ENCODE peak calls at places on chromosomes 12 and 14, in ten cellular contexts. R is colonic mucosa, D is IMR-90, S is body of pancreas, C is epithelial cell of esophagus, Z is kidney epithelial cell, Q is cardiac fibroblast, O is tibial artery, V is sigmoid colon, E is GM12865. L is an unnamed sample.

GRCh38 chr12:108914031-108914630 is 34.2 kb downstream of the DAO start:
- DNase-seq in Z (no peak), D (no peak), E (no peak), O (peak), V (no peak), Q (peak), R (no peak), S (no peak), C (no peak), L (no peak)

GRCh38 chr12:62625238-62625637 is 158.6 kb downstream of the MON2 start:
- DNase-seq in V (no peak), S (no peak), Z (peak), R (no peak), E (no peak), D (peak), O (no peak), Q (peak), C (no peak), L (no peak)

GRCh38 chr14:90522585-90523191 is 125.9 kb downstream of the CALM1 start:
- DNase-seq in E (no peak), R (no peak), Q (no peak), C (peak), S (no peak), Z (peak), D (no peak), O (peak), V (peak), L (peak)

GRCh38 chr14:66360526-66360925 is 125.6 kb upstream of the CCDC196 start:
- DNase-seq in S (no peak), V (no peak), C (no peak), Z (no peak), E (no peak), Q (no peak), R (no peak), D (no peak), O (no peak), L (no peak)

GRCh38 chr12:51027342-51027835 is 1.2 kb upstream of the SLC11A2 start:
- DNase-seq in V (no peak), O (no peak), Q (no peak), S (no peak), R (no peak), Z (no peak), C (peak), D (no peak), E (no peak), L (no peak)

GRCh38 chr14:23284654-23285529 is 1.0 kb downstream of the HOMEZ start:
- DNase-seq in Z (no peak), R (peak), D (peak), S (no peak), E (peak), Q (peak), C (peak), O (no peak), V (no peak), L (no peak)

GRCh38 chr12:64621257-64621942 is 11.1 kb downstream of the RASSF3 start:
- DNase-seq in S (no peak), C (peak), O (no peak), Q (peak), D (peak), Z (no peak), R (no peak), E (peak), V (no peak), L (no peak)

GRCh38 chr12:93803408-93803807 is 126.2 kb downstream of the CRADD start:
- DNase-seq in C (peak), S (no peak), O (no peak), D (peak), Q (peak), R (no peak), V (no peak), E (no peak), Z (peak), L (no peak)

GRCh38 chr14:56810850-56811595 is 744 bp upstream of the OTX2 start:
- DNase-seq in S (no peak), V (no peak), C (no peak), D (no peak), E (no peak), Z (no peak), R (no peak), O (no peak), Q (no peak), L (no peak)

GRCh38 chr12:113092478-113093408 is 36.2 kb downstream of the DTX1 start:
- DNase-seq in S (no peak), E (peak), C (peak), V (no peak), O (no peak), R (peak), Z (no peak), Q (peak), D (no peak), L (peak)

GRCh38 chr12:90490355-90490754 is 464.6 kb downstream of the CCER1 start:
- DNase-seq in S (no peak), E (no peak), Q (no peak), R (no peak), V (no peak), C (no peak), D (no peak), Z (no peak), O (no peak), L (no peak)

GRCh38 chr12:49824886-49825285 is 3.3 kb downstream of the NCKAP5L start:
- DNase-seq in S (no peak), O (peak), D (peak), E (no peak), R (no peak), C (peak), V (peak), Q (peak), Z (no peak), L (no peak)

GRCh38 chr12:113416091-113416754 is 6.0 kb upstream of the SDSL start:
- DNase-seq in V (no peak), E (no peak), C (no peak), Q (no peak), Z (no peak), D (no peak), R (no peak), O (peak), S (no peak), L (no peak)

GRCh38 chr12:16606201-16606849 is 363 bp upstream of the LMO3 start:
- DNase-seq in Q (peak), O (peak), E (peak), D (peak), C (peak), R (no peak), S (peak), Z (no peak), V (peak), L (peak)

GRCh38 chr12:84508325-84508861 is 404.2 kb downstream of the SLC6A15 start:
- DNase-seq in S (no peak), R (peak), C (peak), D (peak), E (peak), O (peak), Z (peak), V (peak), Q (peak), L (no peak)

GRCh38 chr14:71803539-71804260 is 128.5 kb upstream of the RGS6 start:
- DNase-seq in C (peak), Z (peak), O (no peak), D (peak), R (no peak), S (no peak), Q (peak), E (no peak), V (no peak), L (no peak)

GRCh38 chr14:32825058-32825457 is 113.6 kb upstream of the NPAS3 start:
- DNase-seq in E (no peak), V (no peak), O (no peak), R (no peak), Q (no peak), S (no peak), C (no peak), D (no peak), Z (no peak), L (no peak)

GRCh38 chr12:93133361-93133760 is 204.3 kb upstream of the EEA1 start:
- DNase-seq in Q (no peak), S (no peak), D (no peak), O (no peak), Z (no peak), V (no peak), E (no peak), R (no peak), C (no peak), L (no peak)

GRCh38 chr14:54669759-54670630 is 103.1 kb downstream of the SAMD4A start:
- DNase-seq in Z (no peak), O (no peak), R (no peak), D (peak), E (no peak), V (peak), C (peak), Q (peak), S (no peak), L (no peak)

GRCh38 chr14:90767899-90768298 is 48.3 kb downstream of the TTC7B start:
- DNase-seq in S (no peak), O (no peak), Q (no peak), V (no peak), D (no peak), R (no peak), E (no peak), Z (no peak), C (no peak), L (no peak)

GRCh38 chr12:88703790-88704189 is 123.5 kb upstream of the KITLG start:
- DNase-seq in C (no peak), O (no peak), Q (peak), E (no peak), D (no peak), Z (no peak), R (no peak), V (no peak), S (no peak), L (no peak)

GRCh38 chr12:117516034-117516433 is 154.6 kb upstream of the NOS1 start:
- DNase-seq in E (no peak), V (no peak), C (no peak), O (no peak), R (no peak), Q (no peak), Z (no peak), S (no peak), D (no peak), L (no peak)

GRCh38 chr14:67908061-67908767 is 88.6 kb downstream of the RAD51B start:
- DNase-seq in Z (no peak), C (peak), Q (peak), S (no peak), V (no peak), E (no peak), O (no peak), R (no peak), D (peak), L (no peak)

GRCh38 chr12:12024958-12025682 is 45.6 kb upstream of the BCL2L14 start:
- DNase-seq in V (no peak), S (no peak), R (peak), C (peak), Z (no peak), E (peak), Q (no peak), D (no peak), O (no peak), L (peak)

GRCh38 chr14:52068741-52069616 is at the start of gene NID2:
- DNase-seq in V (peak), Q (peak), D (peak), R (peak), Z (no peak), C (peak), S (peak), O (peak), E (peak), L (peak)

GRCh38 chr12:95277139-95277538 is 59.5 kb downstream of the VEZT start:
- DNase-seq in S (no peak), V (no peak), O (no peak), Z (no peak), C (peak), D (peak), E (no peak), R (no peak), Q (peak), L (no peak)

GRCh38 chr14:97524579-97525319 is 727.6 kb downstream of the VRK1 start:
- DNase-seq in R (no peak), D (no peak), Q (no peak), C (no peak), Z (no peak), V (no peak), E (no peak), S (no peak), O (no peak), L (no peak)

GRCh38 chr14:69580009-69580577 is 5.4 kb upstream of the CCDC177 start:
- DNase-seq in R (no peak), Z (no peak), S (no peak), D (peak), V (no peak), E (peak), O (no peak), C (peak), Q (peak), L (no peak)

GRCh38 chr14:85254718-85255117 is 275.2 kb upstream of the FLRT2 start:
- DNase-seq in E (no peak), V (no peak), R (no peak), Z (no peak), D (no peak), O (no peak), Q (no peak), S (no peak), C (no peak), L (no peak)

GRCh38 chr14:39939023-39939422 is 506.8 kb upstream of the FBXO33 start:
- DNase-seq in R (no peak), D (no peak), C (no peak), Q (no peak), E (no peak), S (no peak), V (no peak), O (no peak), Z (no peak), L (no peak)
- H3K4me3 ChIP-seq in R (no peak), D (no peak), C (no peak), Q (no peak), E (no peak), S (no peak), V (no peak), O (no peak), Z (no peak), L (no peak)

DNA sequence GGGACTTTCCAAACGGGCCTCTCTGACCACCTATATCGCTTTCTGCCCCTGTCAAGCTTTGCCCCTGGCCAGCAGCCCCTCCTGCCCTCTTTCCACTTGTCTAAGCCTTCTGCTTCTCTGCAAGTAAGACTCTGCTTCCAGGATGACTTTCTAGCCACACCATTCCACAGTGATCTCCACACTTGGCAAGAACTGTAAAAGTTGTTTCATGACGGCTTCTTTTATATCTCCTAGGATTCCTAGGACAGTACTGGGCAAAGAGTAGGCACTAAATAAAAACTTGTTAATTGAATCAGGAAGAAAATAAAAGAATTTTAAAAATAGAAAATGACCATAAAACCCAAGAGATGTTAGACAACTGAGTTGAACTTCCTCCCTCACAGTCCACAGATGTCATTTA is 1.8 kb upstream of the PTPN21 start:
- DNase-seq in E (no peak), S (no peak), R (no peak), O (no peak), C (no peak), V (no peak), D (peak), Z (no peak), Q (no peak), L (no peak)
- TF ChIP-seq CTCF in E (no peak), S (no peak), R (no peak), O (no peak), C (no peak), V (no peak), D (no peak), Z (no peak), Q (no peak), L (no peak)

GRCh38 chr12:104566244-104566993 is 109.7 kb downstream of the CHST11 start:
- DNase-seq in O (no peak), C (no peak), D (no peak), S (no peak), Z (no peak), Q (no peak), E (no peak), R (no peak), V (no peak), L (no peak)
- H3K4me3 ChIP-seq in O (no peak), C (no peak), D (no peak), S (no peak), Z (no peak), Q (no peak), E (no peak), R (no peak), V (no peak), L (no peak)

GRCh38 chr14:22046063-22046462 is 372.4 kb upstream of the OR4E1 start:
- DNase-seq in D (no peak), V (no peak), C (no peak), R (no peak), O (no peak), S (no peak), E (no peak), Z (no peak), Q (no peak), L (no peak)

GRCh38 chr14:22044193-22044592 is 370.6 kb upstream of the OR4E1 start:
- DNase-seq in S (no peak), D (no peak), O (no peak), Q (no peak), C (no peak), E (no peak), R (no peak), Z (no peak), V (no peak), L (no peak)

GRCh38 chr14:22052795-22053194 is 379.2 kb upstream of the OR4E1 start:
- DNase-seq in D (no peak), R (no peak), S (no peak), Q (no peak), C (peak), V (no peak), E (no peak), O (no peak), Z (no peak), L (no peak)

GRCh38 chr14:22047105-22047504 is 373.5 kb upstream of the OR4E1 start:
- DNase-seq in R (no peak), S (no peak), V (no peak), Z (no peak), O (no peak), E (peak), Q (no peak), C (peak), D (no peak), L (no peak)
- TF ChIP-seq CTCF in R (no peak), S (peak), V (no peak), Z (peak), O (no peak), E (peak), Q (no peak), C (peak), D (peak), L (no peak)